ENCODE peak calls at places on chromosomes 5 and 9, in six cellular contexts. D is naive thymus-derived CD8-positive, alpha-beta T cell; P is Peyer's patch; I is fibroblast of the aortic adventitia; Y is activated T-helper 2 cell treated with anti-CD3 and anti-CD28 coated beads, Interferon-gamma antibody, Interleukin-2, Interleukin-4, amounts not matched to agents 10 μg/mL and 5 μg/mL and 100 μg/mL, durations not matched to agents 14 hours and 24 hours and 36 hours; A is psoas muscle. K is an unnamed sample.

GRCh38 chr9:136358888-136359287 is 4.7 kb downstream of the DNLZ start:
- DNase-seq in D (no peak), I (no peak), Y (no peak), A (no peak), P (no peak), K (no peak)

GRCh38 chr9:134693011-134693410 is 51.4 kb downstream of the COL5A1 start:
- DNase-seq in I (no peak), D (no peak), A (no peak), P (no peak), Y (no peak), K (no peak)

GRCh38 chr5:98586581-98586980 is 186.9 kb upstream of the RGMB start:
- DNase-seq in Y (no peak), D (no peak), A (no peak), I (no peak), P (no peak), K (no peak)

GRCh38 chr9:112013261-112013660 is 116.6 kb downstream of the UGCG start:
- DNase-seq in A (no peak), Y (no peak), P (no peak), D (no peak), I (no peak), K (no peak)

GRCh38 chr5:67178085-67178484 is 18.5 kb downstream of the CD180 start:
- DNase-seq in P (no peak), A (no peak), Y (no peak), I (no peak), D (no peak), K (no peak)

GRCh38 chr5:94705427-94705826 is 87.0 kb downstream of the SLF1 start:
- DNase-seq in I (no peak), P (no peak), D (no peak), A (no peak), Y (no peak), K (no peak)

GRCh38 chr9:111975709-111976108 is 79.1 kb downstream of the UGCG start:
- DNase-seq in Y (no peak), A (no peak), P (peak; percentile 84), I (no peak), D (no peak), K (no peak)

GRCh38 chr5:43315262-43315661 is 2.0 kb upstream of the HMGCS1 start:
- DNase-seq in Y (no peak), D (no peak), I (no peak), P (no peak), A (no peak), K (no peak)

GRCh38 chr9:115117999-115118470 is at the start of gene TNC:
- DNase-seq in I (peak; percentile 76), P (peak; percentile 65), A (peak; percentile 54), Y (no peak), D (no peak), K (no peak)

GRCh38 chr5:75756991-75757390 is 39.8 kb upstream of the POC5 start:
- DNase-seq in P (no peak), I (no peak), Y (no peak), D (no peak), A (no peak), K (no peak)

GRCh38 chr5:58136416-58136815 is 323.5 kb downstream of the PLK2 start:
- DNase-seq in P (no peak), D (no peak), Y (no peak), A (no peak), I (no peak), K (no peak)

GRCh38 chr9:95030344-95030743 is 287.2 kb downstream of the FANCC start:
- DNase-seq in Y (no peak), D (no peak), I (no peak), P (no peak), A (no peak), K (no peak)

GRCh38 chr5:135448071-135448704 is 1.0 kb upstream of the DCANP1 start:
- DNase-seq in A (no peak), D (no peak), P (peak; percentile 28), I (no peak), Y (no peak), K (no peak)

GRCh38 chr5:135075621-135076585 is 41.9 kb upstream of the PITX1 start:
- DNase-seq in D (no peak), I (no peak), Y (no peak), A (peak; percentile 16), P (peak; percentile 35), K (no peak)

GRCh38 chr9:77808750-77809079 is 160.6 kb upstream of the GNA14 start:
- DNase-seq in Y (no peak), I (no peak), A (no peak), P (no peak), D (no peak), K (no peak)

GRCh38 chr9:32551491-32552049 is 557 bp upstream of the SMIM27 start:
- DNase-seq in I (peak; percentile 27), A (no peak), D (peak; percentile 18), Y (peak; percentile 43), P (peak; percentile 66), K (no peak)

GRCh38 chr5:10913846-10914245 is 152.8 kb upstream of the DAP start:
- DNase-seq in Y (no peak), P (no peak), D (no peak), I (peak; percentile 67), A (no peak), K (peak; percentile 88)

GRCh38 chr5:139182528-139183296 is 15.5 kb downstream of the SIL1 start:
- DNase-seq in I (no peak), D (no peak), P (no peak), Y (no peak), A (no peak), K (no peak)

GRCh38 chr5:73484511-73484910 is 13.7 kb upstream of the BTF3 start:
- DNase-seq in I (no peak), A (no peak), D (no peak), P (no peak), Y (no peak), K (no peak)

GRCh38 chr5:52705720-52706119 is 82.0 kb upstream of the ITGA1 start:
- DNase-seq in Y (no peak), D (no peak), I (no peak), P (no peak), A (no peak), K (no peak)

GRCh38 chr9:100714372-100715099 is 136.7 kb downstream of the CAVIN4 start:
- DNase-seq in P (peak; percentile 64), A (no peak), Y (peak; percentile 13), D (peak; percentile 11), I (peak; percentile 63), K (peak; percentile 14)

GRCh38 chr5:118224546-118224945 is 763.8 kb downstream of the DTWD2 start:
- DNase-seq in A (no peak), D (no peak), I (no peak), Y (no peak), P (no peak), K (peak; percentile 73)

GRCh38 chr9:14372437-14373318 is 58.7 kb upstream of the NFIB start:
- DNase-seq in P (peak; percentile 53), D (no peak), A (no peak), Y (no peak), I (peak; percentile 81), K (no peak)

K was measured in non-pigmented ciliary epithelial cell.